ENCODE peak calls at places on chromosome X, in six cellular contexts. S is NCI-H2029; M is activated CD4-positive, alpha-beta T cell treated with anti-CD3 and anti-CD28 coated beads for 24 hours; K is OCI-LY7; G is T-helper 1 cell; H is Calu3. Z is an unnamed sample.

GRCh38 chrX:129980540-129981206 is 1.8 kb upstream of the BCORL1 start:
- DNase-seq in H (peak), S (no peak), G (no peak), M (no peak), K (no peak), Z (no peak)

GRCh38 chrX:96835660-96836289 is 47.9 kb upstream of the RPA4 start:
- DNase-seq in S (no peak), K (peak), M (no peak), G (no peak), H (no peak), Z (no peak)

GRCh38 chrX:37813570-37813969 is 33.7 kb downstream of the CYBB start:
- DNase-seq in G (no peak), K (no peak), M (no peak), H (no peak), S (no peak), Z (no peak)

GRCh38 chrX:78708171-78708570 is 39.3 kb upstream of the LPAR4 start:
- DNase-seq in K (no peak), S (no peak), G (peak), H (peak), M (no peak), Z (no peak)

GRCh38 chrX:51144828-51145442 is 187.7 kb upstream of the NUDT10 start:
- DNase-seq in M (peak), G (peak), S (no peak), H (peak), K (peak), Z (no peak)

GRCh38 chrX:148784137-148784536 is 283.7 kb downstream of the AFF2 start:
- DNase-seq in M (no peak), S (no peak), H (no peak), G (no peak), K (no peak), Z (no peak)

GRCh38 chrX:4572652-4573051 is 859.2 kb upstream of the PRKX start:
- DNase-seq in H (no peak), M (no peak), G (no peak), K (no peak), S (no peak), Z (no peak)

GRCh38 chrX:6226646-6227444 is 1.8 kb downstream of the NLGN4X start:
- DNase-seq in M (no peak), K (no peak), G (no peak), H (no peak), S (no peak), Z (no peak)

GRCh38 chrX:122113376-122113775 is 1066.0 kb downstream of the GLUD2 start:
- DNase-seq in G (no peak), M (no peak), K (no peak), S (peak), H (no peak), Z (no peak)

GRCh38 chrX:123188081-123188480 is 4.0 kb downstream of the GRIA3 start:
- DNase-seq in S (no peak), M (no peak), G (no peak), H (no peak), K (no peak), Z (no peak)

GRCh38 chrX:48961585-48962091 is 4.2 kb upstream of the OTUD5 start:
- DNase-seq in M (no peak), S (no peak), G (no peak), K (peak), H (no peak), Z (no peak)

GRCh38 chrX:43505759-43506158 is 150.3 kb upstream of the MAOA start:
- DNase-seq in M (no peak), G (no peak), S (no peak), K (no peak), H (no peak), Z (no peak)

GRCh38 chrX:23844502-23845138 is 61.6 kb downstream of the SAT1 start:
- DNase-seq in S (no peak), M (no peak), H (no peak), G (no peak), K (no peak), Z (no peak)

GRCh38 chrX:97845451-97845850 is 961.7 kb downstream of the RPA4 start:
- DNase-seq in M (no peak), H (no peak), G (no peak), S (no peak), K (no peak), Z (no peak)

GRCh38 chrX:333611-334311 is 15.2 kb upstream of the GTPBP6 start:
- DNase-seq in H (no peak), S (no peak), K (no peak), M (no peak), G (no peak), Z (no peak)

GRCh38 chrX:136147320-136147901 is at the start of gene FHL1:
- DNase-seq in K (peak), M (peak), S (no peak), H (no peak), G (peak), Z (no peak)

GRCh38 chrX:56812515-56813105 is 83.6 kb downstream of the NBDY start:
- DNase-seq in G (peak), K (peak), S (no peak), H (no peak), M (no peak), Z (no peak)

GRCh38 chrX:153827903-153828302 is 2.4 kb downstream of the PDZD4 start:
- DNase-seq in H (no peak), M (no peak), K (no peak), G (no peak), S (no peak), Z (no peak)

GRCh38 chrX:21838937-21839333 is 482 bp upstream of the MBTPS2 start:
- DNase-seq in H (peak), M (no peak), K (peak), S (no peak), G (no peak), Z (no peak)

GRCh38 chrX:45596190-45596808 is 395.6 kb upstream of the DIPK2B start:
- DNase-seq in M (no peak), S (no peak), G (no peak), H (no peak), K (no peak), Z (no peak)

GRCh38 chrX:69182818-69183375 is 17.6 kb upstream of the PJA1 start:
- DNase-seq in M (no peak), H (no peak), K (no peak), S (no peak), G (no peak), Z (no peak)

GRCh38 chrX:21926527-21927278 is 13.8 kb upstream of the SMS start:
- DNase-seq in M (no peak), K (no peak), G (peak), S (no peak), H (peak), Z (no peak)

GRCh38 chrX:120213438-120214265 is 37.0 kb upstream of the ZBTB33 start:
- DNase-seq in S (peak), M (peak), H (peak), K (peak), G (peak), Z (no peak)

GRCh38 chrX:18793601-18794089 is 86.2 kb downstream of the PPEF1 start:
- DNase-seq in H (no peak), G (no peak), S (no peak), K (no peak), M (no peak), Z (no peak)

GRCh38 chrX:16785247-16786138 is 773 bp upstream of the TXLNG start:
- DNase-seq in H (peak), S (no peak), M (no peak), K (peak), G (no peak), Z (no peak)

GRCh38 chrX:101265869-101266428 is 25.2 kb downstream of the TAF7L start:
- DNase-seq in S (no peak), H (no peak), G (no peak), M (no peak), K (no peak), Z (no peak)

Z was measured in GM18507.